ENCODE peak calls at places on chromosome 10, in seven cellular contexts. S, V, I, N, O, R and J are unnamed samples.

GRCh38 chr10:115417585-115418265 is 324.6 kb downstream of the ATRNL1 start:
- DNase-seq in S (peak), I (peak), O (peak), R (peak), V (peak), N (peak), J (peak)

GRCh38 chr10:119595715-119596515 is 849 bp downstream of the TIAL1 start:
- DNase-seq in S (no peak), V (no peak), N (no peak), R (no peak), O (peak), I (no peak), J (peak)

GRCh38 chr10:34696423-34696822 is 118.7 kb downstream of the PARD3 start:
- DNase-seq in O (no peak), I (no peak), R (no peak), S (no peak), V (no peak), N (no peak), J (no peak)

GRCh38 chr10:77162697-77163096 is 474.9 kb downstream of the KCNMA1 start:
- DNase-seq in S (no peak), N (no peak), V (no peak), R (no peak), I (no peak), O (no peak), J (no peak)

GRCh38 chr10:639001-639750 is 50.3 kb downstream of the DIP2C start:
- DNase-seq in I (no peak), S (no peak), V (no peak), O (no peak), N (no peak), R (no peak), J (no peak)

GRCh38 chr10:230758-231157 is 95.5 kb downstream of the ZMYND11 start:
- DNase-seq in V (no peak), S (peak), I (peak), R (no peak), O (peak), N (peak), J (peak)

GRCh38 chr10:103241262-103242011 is 4.2 kb upstream of the RPEL1 start:
- DNase-seq in V (no peak), N (peak), R (no peak), I (no peak), O (no peak), S (peak), J (peak)

GRCh38 chr10:125161570-125162139 is 1.3 kb upstream of the CTBP2 start:
- DNase-seq in S (no peak), N (no peak), R (no peak), I (peak), O (no peak), V (no peak), J (no peak)

GRCh38 chr10:119454990-119455389 is 87.5 kb downstream of the RGS10 start:
- DNase-seq in I (no peak), S (no peak), O (no peak), R (no peak), V (no peak), N (no peak), J (no peak)

GRCh38 chr10:116183733-116184447 is 89.1 kb downstream of the GFRA1 start:
- DNase-seq in S (no peak), I (peak), O (no peak), V (peak), N (no peak), R (no peak), J (peak)

GRCh38 chr10:62284221-62284620 is 15.6 kb upstream of the RTKN2 start:
- DNase-seq in S (no peak), O (no peak), R (no peak), N (no peak), V (no peak), I (no peak), J (no peak)

GRCh38 chr10:42753126-42753506 is 29.5 kb upstream of the BMS1 start:
- DNase-seq in R (no peak), I (peak), N (peak), V (peak), O (peak), S (no peak), J (peak)

GRCh38 chr10:115082521-115082920 is 10.6 kb upstream of the ATRNL1 start:
- DNase-seq in I (no peak), S (no peak), O (no peak), V (no peak), N (no peak), R (no peak), J (no peak)

GRCh38 chr10:130938051-130938450 is 373.5 kb downstream of the TCERG1L start:
- DNase-seq in V (no peak), I (no peak), N (no peak), S (no peak), R (no peak), O (no peak), J (no peak)

GRCh38 chr10:34217524-34217923 is 597.6 kb downstream of the PARD3 start:
- DNase-seq in V (no peak), S (no peak), O (no peak), N (no peak), I (no peak), R (no peak), J (peak)

GRCh38 chr10:119466655-119467054 is 75.9 kb downstream of the RGS10 start:
- DNase-seq in S (no peak), V (no peak), O (peak), R (no peak), N (no peak), I (no peak), J (no peak)

GRCh38 chr10:127851661-127852205 is 41.0 kb downstream of the CLRN3 start:
- DNase-seq in R (no peak), V (no peak), S (no peak), N (no peak), I (no peak), O (no peak), J (no peak)

GRCh38 chr10:121956111-121957061 is 18.6 kb downstream of the NSMCE4A start:
- DNase-seq in R (no peak), I (no peak), N (no peak), O (no peak), S (no peak), V (no peak), J (no peak)

GRCh38 chr10:1197384-1197783 is 141.2 kb downstream of the WDR37 start:
- DNase-seq in O (no peak), I (no peak), S (no peak), N (no peak), V (no peak), R (no peak), J (no peak)

GRCh38 chr10:126088144-126088543 is 191.8 kb downstream of the FANK1 start:
- DNase-seq in N (no peak), V (no peak), R (no peak), S (no peak), O (no peak), I (peak), J (no peak)

GRCh38 chr10:75013007-75013406 is 98.4 kb upstream of the SAMD8 start:
- DNase-seq in V (no peak), N (no peak), I (no peak), O (no peak), S (no peak), R (no peak), J (no peak)

GRCh38 chr10:71782221-71782916 is 9.0 kb upstream of the VSIR start:
- DNase-seq in I (no peak), R (no peak), V (no peak), S (no peak), N (no peak), O (no peak), J (no peak)

GRCh38 chr10:131954356-131954965 is 27.3 kb downstream of the BNIP3 start:
- DNase-seq in V (no peak), S (no peak), R (no peak), N (no peak), O (no peak), I (no peak), J (no peak)

GRCh38 chr10:106740-107139 is 28.5 kb upstream of the ZMYND11 start:
- DNase-seq in N (no peak), V (no peak), R (no peak), I (no peak), S (no peak), O (no peak), J (no peak)

GRCh38 chr10:110446954-110447608 is 50.6 kb upstream of the DUSP5 start:
- DNase-seq in R (no peak), O (peak), V (no peak), N (no peak), S (no peak), I (no peak), J (no peak)

GRCh38 chr10:58140706-58141347 is 126.9 kb downstream of the IPMK start:
- DNase-seq in N (no peak), R (no peak), O (no peak), V (no peak), S (no peak), I (no peak), J (no peak)

GRCh38 chr10:22285130-22285529 is 31.1 kb upstream of the COMMD3 start:
- DNase-seq in O (no peak), R (no peak), I (no peak), S (no peak), N (no peak), V (no peak), J (no peak)

GRCh38 chr10:52319926-52320325 is 5.8 kb downstream of the DKK1 start:
- DNase-seq in S (no peak), N (no peak), O (no peak), I (no peak), V (no peak), R (no peak), J (no peak)

GRCh38 chr10:63363951-63364350 is 101.8 kb downstream of the JMJD1C start:
- DNase-seq in S (no peak), R (no peak), O (no peak), I (no peak), V (no peak), N (no peak), J (no peak)

GRCh38 chr10:7601023-7601656 is 65.6 kb downstream of the ITIH5 start:
- DNase-seq in I (no peak), R (no peak), O (no peak), V (no peak), N (no peak), S (no peak), J (no peak)

GRCh38 chr10:5575482-5576153 is 50.9 kb downstream of the CALML3 start:
- DNase-seq in S (no peak), O (no peak), R (no peak), V (no peak), I (no peak), N (no peak), J (no peak)

GRCh38 chr10:11149499-11149898 is 131.8 kb downstream of the CELF2 start:
- DNase-seq in R (no peak), N (no peak), S (no peak), V (no peak), I (no peak), O (no peak), J (no peak)

GRCh38 chr10:61175331-61175730 is 231.3 kb upstream of the RHOBTB1 start:
- DNase-seq in V (no peak), O (no peak), N (no peak), I (peak), R (no peak), S (no peak), J (no peak)

GRCh38 chr10:114915294-114915693 is 22.7 kb upstream of the TRUB1 start:
- DNase-seq in V (no peak), S (no peak), R (no peak), O (no peak), N (no peak), I (no peak), J (no peak)

GRCh38 chr10:43929122-43929521 is 280.4 kb upstream of the ZNF32 start:
- DNase-seq in V (no peak), R (no peak), O (no peak), S (no peak), I (no peak), N (no peak), J (no peak)

GRCh38 chr10:33612116-33612515 is 277.6 kb upstream of the NRP1 start:
- DNase-seq in V (no peak), O (no peak), S (no peak), N (no peak), R (no peak), I (no peak), J (no peak)

GRCh38 chr10:74981831-74982633 is 129.4 kb upstream of the SAMD8 start:
- DNase-seq in R (no peak), S (no peak), O (no peak), I (no peak), N (no peak), V (no peak), J (no peak)

DNA sequence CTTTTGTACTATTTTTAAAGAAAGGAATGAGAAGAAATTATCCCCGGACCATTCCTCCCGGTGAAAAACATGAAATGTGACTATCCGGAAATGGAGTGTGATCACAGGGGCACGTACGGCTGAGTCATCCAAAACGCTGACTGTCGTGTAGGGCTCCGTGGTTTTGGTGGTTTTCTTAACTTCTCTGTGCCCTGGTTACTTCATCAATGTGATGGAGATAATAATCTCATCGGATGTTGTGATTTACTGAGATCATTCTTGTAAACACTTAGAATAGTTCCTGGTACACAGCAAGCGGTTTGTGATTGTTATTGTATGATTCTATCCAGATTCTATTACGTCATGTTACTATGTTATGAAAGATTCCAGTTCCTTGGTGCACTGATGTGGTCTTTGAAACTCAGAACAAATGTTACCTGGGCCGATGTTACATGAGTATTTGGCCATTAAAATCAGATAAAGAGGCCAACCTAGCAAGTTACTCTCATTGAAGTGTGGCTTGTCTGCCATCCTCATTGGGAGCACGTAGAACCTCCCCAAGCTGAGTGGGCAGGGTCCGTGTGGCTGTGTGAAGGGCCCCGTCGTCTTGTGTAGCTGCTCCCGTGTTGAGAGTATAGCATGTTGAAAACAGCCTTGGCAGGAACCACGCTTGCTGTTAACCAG is 99.5 kb downstream of the CAMK1D start:
- DNase-seq in R (peak), V (no peak), I (no peak), O (peak), N (peak), S (no peak), J (no peak)
- TF ChIP-seq JUND in R (peak), V (no peak), I (peak), O (peak), N (peak), S (no peak), J (no peak)

GRCh38 chr10:59582058-59582457 is 127.6 kb downstream of the SLC16A9 start:
- DNase-seq in O (peak), N (no peak), I (no peak), R (no peak), S (no peak), V (no peak), J (no peak)
- TF ChIP-seq JUND in O (no peak), N (no peak), I (no peak), R (no peak), S (no peak), V (no peak), J (no peak)

DNA sequence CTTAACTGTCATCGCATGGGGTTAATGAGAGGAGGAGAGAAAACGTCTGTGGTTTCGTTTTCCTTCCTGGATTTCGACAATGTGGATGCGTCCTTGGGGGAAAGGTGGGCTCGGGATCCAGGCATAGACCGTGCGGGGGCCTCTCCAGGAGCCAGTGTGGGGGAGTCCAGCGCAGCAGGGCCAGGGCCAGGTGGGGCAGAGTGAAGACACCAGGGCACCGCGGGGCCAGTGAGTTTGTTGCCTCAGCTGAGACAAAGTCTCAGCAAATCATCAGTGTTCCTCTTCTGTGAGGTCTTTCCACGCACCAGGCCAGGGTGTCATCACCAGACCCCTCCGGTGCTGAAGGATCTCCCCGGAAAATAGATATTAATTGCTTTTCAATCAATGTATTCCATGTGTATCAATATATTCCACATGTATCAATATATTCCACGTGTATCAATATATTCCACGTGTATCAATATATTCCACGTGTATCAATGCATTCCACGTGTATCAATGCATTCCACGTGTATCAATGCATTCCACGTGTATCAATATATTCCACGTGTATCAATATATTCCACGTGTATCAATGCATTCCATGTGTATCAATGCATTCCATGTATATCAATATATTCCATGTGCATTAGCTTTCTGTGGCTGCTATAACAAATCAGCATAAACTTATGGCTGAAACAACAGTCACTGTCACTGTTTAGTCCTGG is 33.8 kb upstream of the CFAP46 start:
- DNase-seq in O (no peak), S (no peak), N (no peak), I (no peak), R (no peak), V (no peak), J (no peak)
- TF ChIP-seq JUND in O (no peak), S (no peak), N (no peak), I (no peak), R (no peak), V (no peak), J (no peak)

GRCh38 chr10:69385454-69386350 is 31.0 kb downstream of the TACR2 start:
- DNase-seq in V (no peak), N (no peak), I (no peak), S (peak), R (no peak), O (no peak), J (no peak)
- TF ChIP-seq JUND in V (no peak), N (no peak), I (no peak), S (no peak), R (no peak), O (no peak), J (no peak)

DNA sequence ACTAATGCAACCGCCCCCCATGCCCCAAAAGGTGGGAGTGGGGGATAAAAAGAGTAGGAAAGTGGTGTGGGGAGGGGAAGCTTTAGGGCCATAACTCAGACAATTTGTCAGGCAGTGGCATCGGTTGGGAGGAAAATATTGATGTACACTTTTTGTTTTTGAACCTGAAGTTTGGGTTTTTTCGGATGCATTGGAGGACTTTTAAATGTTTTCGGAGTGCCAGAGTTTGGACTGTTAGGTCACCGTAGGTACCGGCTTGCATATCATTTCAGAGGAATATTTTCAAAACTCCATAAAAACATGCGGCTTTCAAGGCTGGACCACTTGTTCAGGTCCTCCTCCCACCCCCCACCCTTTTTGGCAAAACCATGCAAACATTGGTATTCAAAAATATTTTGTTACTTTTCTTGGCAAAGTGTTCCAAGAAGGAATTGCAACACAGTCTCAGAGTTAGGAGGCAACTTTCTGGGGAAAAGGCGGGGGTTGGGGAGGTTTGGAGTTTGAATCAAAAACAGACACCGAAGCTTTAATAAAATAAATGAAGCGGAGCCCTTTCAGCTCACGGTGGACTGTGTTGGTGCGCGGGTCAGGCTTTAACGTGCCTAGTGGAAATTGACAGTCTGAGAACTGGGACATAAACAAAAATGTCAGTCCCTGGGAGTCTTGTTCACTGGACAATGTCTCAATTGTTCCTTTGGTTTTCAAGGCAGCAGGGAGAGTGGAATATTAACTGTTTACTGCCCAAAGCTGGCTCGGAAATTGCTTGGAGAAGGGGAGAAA is 109.1 kb downstream of the TCF7L2 start:
- DNase-seq in N (no peak), I (peak), R (no peak), S (peak), O (no peak), V (no peak), J (no peak)
- TF ChIP-seq JUND in N (no peak), I (no peak), R (no peak), S (no peak), O (no peak), V (no peak), J (no peak)

DNA sequence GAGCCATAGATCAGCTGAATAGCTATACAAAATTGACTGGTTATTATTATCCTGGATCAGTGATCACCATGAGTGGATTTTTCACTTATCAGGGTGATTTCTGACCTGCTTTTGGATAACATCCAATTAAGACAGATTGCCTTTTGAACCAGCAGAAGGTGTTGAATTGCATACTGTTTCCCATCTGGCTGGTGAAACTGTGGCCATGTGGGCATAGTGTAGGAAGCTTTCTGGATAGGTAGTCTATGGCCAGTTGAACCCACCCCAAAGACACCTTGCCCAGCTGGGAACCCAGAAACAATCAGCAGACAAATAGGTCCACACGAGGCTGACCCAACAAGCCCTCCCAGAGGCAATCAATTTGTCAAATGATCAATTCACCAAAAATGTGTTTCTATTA is 29.3 kb downstream of the DNAJC12 start:
- DNase-seq in R (no peak), S (no peak), O (no peak), V (no peak), I (no peak), N (no peak), J (no peak)
- TF ChIP-seq JUND in R (no peak), S (no peak), O (no peak), V (no peak), I (no peak), N (no peak), J (no peak)

GRCh38 chr10:85997544-85997943 is 369.1 kb downstream of the GRID1 start:
- DNase-seq in N (no peak), S (no peak), I (no peak), V (no peak), O (no peak), R (no peak), J (no peak)

GRCh38 chr10:85992324-85992723 is 374.3 kb downstream of the GRID1 start:
- DNase-seq in R (no peak), I (no peak), N (no peak), S (no peak), O (no peak), V (no peak), J (no peak)

GRCh38 chr10:85993840-85994507 is 372.6 kb downstream of the GRID1 start:
- DNase-seq in N (no peak), R (no peak), I (peak), V (no peak), O (no peak), S (no peak), J (no peak)

GRCh38 chr10:85993140-85993539 is 373.5 kb downstream of the GRID1 start:
- DNase-seq in I (no peak), R (no peak), S (no peak), N (no peak), O (no peak), V (no peak), J (no peak)

DNA sequence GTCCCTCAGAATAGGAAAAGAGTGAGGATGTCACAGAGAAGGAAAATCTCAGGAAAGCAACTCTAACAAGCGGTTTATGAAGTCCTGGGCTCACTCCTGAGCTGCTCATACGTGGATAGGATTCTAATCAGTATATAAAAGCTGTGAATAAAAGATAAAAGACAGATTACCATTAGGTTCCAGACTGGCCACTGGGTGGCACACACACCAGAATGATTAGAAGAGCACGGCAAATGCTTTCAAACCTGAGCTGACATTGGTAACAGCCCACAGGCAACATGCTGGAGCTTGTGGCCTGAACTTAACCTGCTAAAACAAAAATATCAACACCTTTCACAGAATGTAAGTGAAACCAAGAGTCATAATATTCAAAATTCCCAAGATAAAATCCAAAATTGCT is 370.8 kb downstream of the GRID1 start:
- DNase-seq in R (peak), S (peak), N (peak), O (peak), V (no peak), I (peak), J (peak)
- TF ChIP-seq JUND in R (no peak), S (no peak), N (no peak), O (no peak), V (no peak), I (no peak), J (no peak)